ENCODE peak calls at places on chromosome 20, in five cellular contexts. One of them, this sample, is unnamed.

GRCh38 chr20:10040070-10040970 is 5.5 kb downstream of the ANKEF1 start:
- DNase-seq in GM04503: no peak
- DNase-seq in central memory CD8-positive, alpha-beta T cell: no peak
- DNase-seq in AG09309: no peak
- DNase-seq in fibroblast of the conjunctiva: no peak
- DNase-seq in this sample: no peak

GRCh38 chr20:63315982-63316491 is 23.1 kb downstream of the COL20A1 start:
- DNase-seq in central memory CD8-positive, alpha-beta T cell: no peak
- DNase-seq in fibroblast of the conjunctiva: no peak
- DNase-seq in GM04503: no peak
- DNase-seq in AG09309: no peak
- DNase-seq in this sample: no peak

GRCh38 chr20:58271596-58272460 is 37.7 kb upstream of the RAB22A start:
- DNase-seq in fibroblast of the conjunctiva: no peak
- DNase-seq in AG09309: no peak
- DNase-seq in GM04503: no peak
- DNase-seq in central memory CD8-positive, alpha-beta T cell: no peak
- DNase-seq in this sample: no peak

GRCh38 chr20:19019734-19020364 is 192.6 kb upstream of the SLC24A3 start:
- DNase-seq in GM04503: no peak
- DNase-seq in AG09309: no peak
- DNase-seq in fibroblast of the conjunctiva: no peak
- DNase-seq in central memory CD8-positive, alpha-beta T cell: no peak
- DNase-seq in this sample: no peak

GRCh38 chr20:57748601-57749130 is 38.9 kb upstream of the PMEPA1 start:
- DNase-seq in GM04503: peak; percentile 44
- DNase-seq in fibroblast of the conjunctiva: peak; percentile 2
- DNase-seq in central memory CD8-positive, alpha-beta T cell: peak; percentile 28
- DNase-seq in AG09309: peak; percentile 44
- DNase-seq in this sample: peak; percentile 10

GRCh38 chr20:43442310-43442880 is 15.3 kb upstream of the SRSF6 start:
- DNase-seq in GM04503: peak; percentile 11
- DNase-seq in AG09309: no peak
- DNase-seq in fibroblast of the conjunctiva: no peak
- DNase-seq in central memory CD8-positive, alpha-beta T cell: no peak
- DNase-seq in this sample: no peak

GRCh38 chr20:3543901-3544507 is 73.2 kb downstream of the ATRN start:
- DNase-seq in central memory CD8-positive, alpha-beta T cell: no peak
- DNase-seq in GM04503: no peak
- DNase-seq in fibroblast of the conjunctiva: no peak
- DNase-seq in AG09309: no peak
- DNase-seq in this sample: no peak

GRCh38 chr20:48523191-48523757 is 304.5 kb downstream of the PREX1 start:
- DNase-seq in AG09309: peak; percentile 20
- DNase-seq in central memory CD8-positive, alpha-beta T cell: no peak
- DNase-seq in GM04503: peak; percentile 36
- DNase-seq in fibroblast of the conjunctiva: peak; percentile 24
- DNase-seq in this sample: peak; percentile 16

GRCh38 chr20:2042400-2042799 is 48.5 kb upstream of the PDYN start:
- DNase-seq in GM04503: peak; percentile 27
- DNase-seq in central memory CD8-positive, alpha-beta T cell: no peak
- DNase-seq in fibroblast of the conjunctiva: no peak
- DNase-seq in AG09309: peak; percentile 10
- DNase-seq in this sample: peak; percentile 0

GRCh38 chr20:60381643-60382400 is 423.6 kb downstream of the CDH26 start:
- DNase-seq in fibroblast of the conjunctiva: no peak
- DNase-seq in AG09309: no peak
- DNase-seq in central memory CD8-positive, alpha-beta T cell: no peak
- DNase-seq in GM04503: no peak
- DNase-seq in this sample: no peak

GRCh38 chr20:34302723-34303528 is at the start of gene AHCY:
- DNase-seq in AG09309: peak; percentile 84
- DNase-seq in central memory CD8-positive, alpha-beta T cell: peak; percentile 82
- DNase-seq in fibroblast of the conjunctiva: peak; percentile 90
- DNase-seq in GM04503: peak; percentile 78
- DNase-seq in this sample: peak; percentile 83

This sample was measured in AG09319.